ENCODE peak calls at places on chromosomes 4 and X, in eight cellular contexts. L is T-helper 9 cell, C is fibroblast of mammary gland, Z is erythroblast, W is choroid plexus epithelial cell, B is left cardiac atrium, U is OCI-LY7, G is fibroblast of lung. P is an unnamed sample.

GRCh38 chr4:143360838-143361237 is 24.2 kb downstream of the GAB1 start:
- DNase-seq in L (no peak), C (no peak), Z (no peak), W (no peak), B (no peak), U (no peak), G (no peak), P (no peak)

GRCh38 chr4:139809207-139810157 is 143.9 kb downstream of the MGST2 start:
- DNase-seq in L (no peak), C (no peak), Z (no peak), W (no peak), B (no peak), U (no peak), G (no peak), P (no peak)

GRCh38 chr4:10119773-10120172 is 3.2 kb upstream of the WDR1 start:
- DNase-seq in L (no peak), C (no peak), Z (no peak), W (no peak), B (no peak), U (no peak), G (no peak), P (no peak)

GRCh38 chrX:107454302-107454701 is 4.8 kb downstream of the FRMPD3 start:
- DNase-seq in L (no peak), C (peak), Z (no peak), W (no peak), B (no peak), U (no peak), G (no peak), P (peak)

GRCh38 chrX:4754878-4755604 is 1041.6 kb upstream of the PRKX start:
- DNase-seq in L (no peak), C (no peak), Z (no peak), W (no peak), B (no peak), U (peak), G (no peak), P (no peak)

GRCh38 chrX:28552322-28552721 is 34.9 kb upstream of the IL1RAPL1 start:
- DNase-seq in L (no peak), C (peak), Z (no peak), W (peak), B (no peak), U (no peak), G (peak), P (peak)

GRCh38 chr4:53908661-53909078 is 155.7 kb downstream of the CHIC2 start:
- DNase-seq in L (no peak), C (peak), Z (peak), W (peak), B (no peak), U (peak), G (peak), P (peak)

GRCh38 chr4:1239141-1239948 is 9.6 kb downstream of the CTBP1 start:
- DNase-seq in L (no peak), C (no peak), Z (no peak), W (no peak), B (peak), U (no peak), G (no peak), P (no peak)

GRCh38 chrX:39063037-39063436 is 261.8 kb downstream of the MID1IP1 start:
- DNase-seq in L (no peak), C (peak), Z (peak), W (no peak), B (no peak), U (no peak), G (peak), P (peak)

GRCh38 chrX:69027181-69028005 is 137.9 kb downstream of the PJA1 start:
- DNase-seq in L (no peak), C (peak), Z (no peak), W (peak), B (no peak), U (no peak), G (peak), P (peak)

GRCh38 chrX:127490000-127490399 is 562.2 kb downstream of the ACTRT1 start:
- DNase-seq in L (no peak), C (no peak), Z (no peak), W (no peak), B (no peak), U (no peak), G (no peak), P (no peak)

GRCh38 chr4:148203056-148203898 is 238.9 kb downstream of the NR3C2 start:
- DNase-seq in L (no peak), C (no peak), Z (no peak), W (no peak), B (no peak), U (no peak), G (no peak), P (no peak)

GRCh38 chrX:104118765-104119164 is 6.4 kb downstream of the ZCCHC18 start:
- DNase-seq in L (no peak), C (no peak), Z (no peak), W (peak), B (no peak), U (no peak), G (no peak), P (no peak)

GRCh38 chr4:95155759-95156451 is 392.9 kb downstream of the UNC5C start:
- DNase-seq in L (no peak), C (peak), Z (peak), W (peak), B (no peak), U (peak), G (peak), P (peak)

GRCh38 chr4:184765473-184766346 is 31.8 kb upstream of the CENPU start:
- DNase-seq in L (no peak), C (no peak), Z (no peak), W (no peak), B (no peak), U (no peak), G (no peak), P (peak)

GRCh38 chr4:41930139-41930831 is 4.9 kb upstream of the TMEM33 start:
- DNase-seq in L (no peak), C (no peak), Z (no peak), W (no peak), B (no peak), U (no peak), G (no peak), P (no peak)

GRCh38 chr4:78937837-78938236 is 1.4 kb downstream of the PAQR3 start:
- DNase-seq in L (no peak), C (peak), Z (no peak), W (no peak), B (no peak), U (no peak), G (no peak), P (peak)

GRCh38 chrX:123230798-123231197 is 46.7 kb downstream of the GRIA3 start:
- DNase-seq in L (no peak), C (no peak), Z (no peak), W (no peak), B (no peak), U (no peak), G (no peak), P (no peak)

GRCh38 chr4:14835708-14836107 is 166.6 kb upstream of the CPEB2 start:
- DNase-seq in L (no peak), C (no peak), Z (no peak), W (no peak), B (no peak), U (no peak), G (no peak), P (no peak)

GRCh38 chr4:173194175-173194574 is 25.6 kb downstream of the GALNT7 start:
- DNase-seq in L (no peak), C (no peak), Z (no peak), W (no peak), B (no peak), U (no peak), G (no peak), P (no peak)